ENCODE peak calls at places on chromosomes 2 and 18, in nine cellular contexts. F is left lung; U is activated CD4-positive, alpha-beta memory T cell treated with anti-CD3 and anti-CD28 coated beads for 36 hours; X is stimulated activated CD4-positive, alpha-beta T cell treated with anti-CD3 and anti-CD28 coated beads, Interleukin-12 subunit alpha, Interleukin-12 subunit beta, amount 100 ng/mL, for 48 hours; Z is left colon; N is NCI-H1417; J is GM20000; S is spleen; V is heart right ventricle. R is an unnamed sample.

GRCh38 chr2:151357359-151357758 is at the start of gene TNFAIP6:
- DNase-seq in F (no peak), U (no peak), X (no peak), Z (no peak), N (no peak), J (no peak), S (no peak), V (no peak), R (no peak)

GRCh38 chr2:11949732-11950503 is 203.5 kb downstream of the LPIN1 start:
- DNase-seq in F (no peak), U (no peak), X (no peak), Z (no peak), N (no peak), J (no peak), S (no peak), V (no peak), R (no peak)

GRCh38 chr18:57443716-57444115 is 8.5 kb downstream of the ONECUT2 start:
- DNase-seq in F (no peak), U (no peak), X (no peak), Z (no peak), N (no peak), J (no peak), S (no peak), V (no peak), R (no peak)

GRCh38 chr18:44725300-44726096 is 44.8 kb downstream of the SETBP1 start:
- DNase-seq in F (no peak), U (peak), X (peak), Z (no peak), N (no peak), J (peak), S (peak), V (peak), R (peak)

GRCh38 chr2:158953454-158953853 is 15.0 kb upstream of the TANC1 start:
- DNase-seq in F (no peak), U (no peak), X (no peak), Z (no peak), N (no peak), J (no peak), S (no peak), V (no peak), R (no peak)

GRCh38 chr2:234022424-234022823 is 28.1 kb upstream of the SPP2 start:
- DNase-seq in F (no peak), U (no peak), X (no peak), Z (no peak), N (no peak), J (no peak), S (no peak), V (no peak), R (no peak)

GRCh38 chr2:220277445-220277960 is 650.1 kb downstream of the SLC4A3 start:
- DNase-seq in F (peak), U (no peak), X (no peak), Z (no peak), N (no peak), J (no peak), S (no peak), V (peak), R (no peak)

GRCh38 chr18:7616661-7617060 is 49.5 kb downstream of the PTPRM start:
- DNase-seq in F (no peak), U (no peak), X (no peak), Z (peak), N (no peak), J (no peak), S (no peak), V (peak), R (no peak)

GRCh38 chr2:67389286-67389685 is 7.8 kb upstream of the ETAA1 start:
- DNase-seq in F (no peak), U (no peak), X (no peak), Z (no peak), N (no peak), J (no peak), S (no peak), V (no peak), R (no peak)

GRCh38 chr2:68943581-68944568 is 8.8 kb downstream of the GKN2 start:
- DNase-seq in F (no peak), U (peak), X (peak), Z (peak), N (peak), J (peak), S (no peak), V (peak), R (peak)

GRCh38 chr2:113083311-113083710 is 15.5 kb downstream of the IL1F10 start:
- DNase-seq in F (no peak), U (peak), X (no peak), Z (no peak), N (no peak), J (no peak), S (no peak), V (no peak), R (no peak)

GRCh38 chr2:27071990-27072830 is 756 bp upstream of the OST4 start:
- DNase-seq in F (no peak), U (no peak), X (peak), Z (peak), N (no peak), J (peak), S (peak), V (peak), R (no peak)

GRCh38 chr2:152504618-152505017 is 169.6 kb downstream of the FMNL2 start:
- DNase-seq in F (no peak), U (no peak), X (no peak), Z (no peak), N (no peak), J (no peak), S (no peak), V (no peak), R (no peak)

GRCh38 chr2:128320609-128321420 is 2.1 kb upstream of the HS6ST1 start:
- DNase-seq in F (no peak), U (no peak), X (no peak), Z (no peak), N (no peak), J (no peak), S (no peak), V (no peak), R (no peak)

GRCh38 chr2:216673609-216674008 is 21.7 kb downstream of the IGFBP5 start:
- DNase-seq in F (no peak), U (no peak), X (no peak), Z (no peak), N (no peak), J (no peak), S (no peak), V (no peak), R (no peak)

GRCh38 chr2:238448031-238448955 is 21.6 kb downstream of the ASB1 start:
- DNase-seq in F (no peak), U (no peak), X (no peak), Z (no peak), N (no peak), J (no peak), S (no peak), V (no peak), R (no peak)

GRCh38 chr2:65193446-65193845 is 34.2 kb upstream of the ACTR2 start:
- DNase-seq in F (no peak), U (no peak), X (no peak), Z (no peak), N (no peak), J (no peak), S (no peak), V (no peak), R (no peak)

GRCh38 chr2:227163445-227163997 is 484 bp downstream of the COL4A4 start:
- DNase-seq in F (peak), U (no peak), X (no peak), Z (peak), N (peak), J (peak), S (peak), V (no peak), R (no peak)

GRCh38 chr18:13366541-13366940 is 148.0 kb downstream of the LDLRAD4 start:
- DNase-seq in F (no peak), U (peak), X (no peak), Z (no peak), N (no peak), J (no peak), S (no peak), V (no peak), R (no peak)

GRCh38 chr2:100675855-100676254 is 113.1 kb downstream of the PDCL3 start:
- DNase-seq in F (no peak), U (no peak), X (no peak), Z (no peak), N (no peak), J (no peak), S (no peak), V (no peak), R (no peak)

GRCh38 chr2:85744055-85744454 is 9.7 kb upstream of the ATOH8 start:
- DNase-seq in F (no peak), U (no peak), X (no peak), Z (no peak), N (no peak), J (no peak), S (no peak), V (no peak), R (no peak)

GRCh38 chr18:45161850-45162249 is 453.4 kb upstream of the SLC14A2 start:
- DNase-seq in F (no peak), U (no peak), X (no peak), Z (no peak), N (no peak), J (peak), S (no peak), V (no peak), R (no peak)

GRCh38 chr2:10552220-10552870 is 104.2 kb upstream of the ODC1 start:
- DNase-seq in F (peak), U (no peak), X (no peak), Z (no peak), N (no peak), J (no peak), S (peak), V (no peak), R (no peak)

GRCh38 chr2:207929923-207930322 is 95.4 kb downstream of the PLEKHM3 start:
- DNase-seq in F (no peak), U (no peak), X (no peak), Z (no peak), N (no peak), J (no peak), S (no peak), V (no peak), R (no peak)

GRCh38 chr2:141331127-141331526 is 799.7 kb downstream of the LRP1B start:
- DNase-seq in F (no peak), U (no peak), X (no peak), Z (no peak), N (no peak), J (no peak), S (no peak), V (no peak), R (no peak)

GRCh38 chr18:56202567-56203136 is 435.7 kb downstream of the TXNL1 start:
- DNase-seq in F (no peak), U (no peak), X (no peak), Z (no peak), N (no peak), J (no peak), S (no peak), V (no peak), R (no peak)

GRCh38 chr2:216583606-216584005 is 49.6 kb upstream of the IGFBP2 start:
- DNase-seq in F (no peak), U (no peak), X (no peak), Z (no peak), N (no peak), J (no peak), S (no peak), V (no peak), R (no peak)

GRCh38 chr2:233469261-233470006 is 97.1 kb downstream of the USP40 start:
- DNase-seq in F (peak), U (no peak), X (no peak), Z (no peak), N (peak), J (no peak), S (no peak), V (peak), R (no peak)

GRCh38 chr2:224147174-224147573 is 108.1 kb upstream of the SERPINE2 start:
- DNase-seq in F (no peak), U (no peak), X (no peak), Z (peak), N (no peak), J (no peak), S (no peak), V (no peak), R (no peak)

GRCh38 chr2:67209107-67209506 is 188.0 kb upstream of the ETAA1 start:
- DNase-seq in F (no peak), U (no peak), X (no peak), Z (no peak), N (peak), J (no peak), S (no peak), V (no peak), R (no peak)

GRCh38 chr2:217398101-217398500 is 538.2 kb upstream of the TNP1 start:
- DNase-seq in F (no peak), U (no peak), X (no peak), Z (no peak), N (no peak), J (no peak), S (no peak), V (no peak), R (no peak)

GRCh38 chr2:68330691-68331090 is 10.9 kb upstream of the CNRIP1 start:
- DNase-seq in F (no peak), U (no peak), X (no peak), Z (no peak), N (no peak), J (no peak), S (no peak), V (no peak), R (no peak)

GRCh38 chr2:7999683-8000476 is 682.0 kb upstream of the ID2 start:
- DNase-seq in F (no peak), U (no peak), X (no peak), Z (no peak), N (no peak), J (no peak), S (no peak), V (no peak), R (no peak)

GRCh38 chr2:202161106-202161836 is 77.1 kb downstream of the SUMO1 start:
- DNase-seq in F (no peak), U (peak), X (no peak), Z (no peak), N (no peak), J (no peak), S (no peak), V (no peak), R (no peak)

GRCh38 chr2:27347641-27348040 is 8.9 kb downstream of the GTF3C2 start:
- DNase-seq in F (no peak), U (no peak), X (no peak), Z (no peak), N (no peak), J (no peak), S (no peak), V (no peak), R (no peak)

GRCh38 chr18:58105206-58105907 is 61.3 kb downstream of the NEDD4L start:
- DNase-seq in F (no peak), U (no peak), X (no peak), Z (no peak), N (no peak), J (no peak), S (no peak), V (no peak), R (no peak)

GRCh38 chr2:64770781-64771334 is 117.1 kb upstream of the SERTAD2 start:
- DNase-seq in F (no peak), U (no peak), X (no peak), Z (peak), N (no peak), J (no peak), S (peak), V (no peak), R (no peak)

R was measured in stimulated activated CD8-positive, alpha-beta memory T cell treated with anti-CD3 and anti-CD28 coated beads, Interleukin-2, amount 100 ng/mL, for 1 hour.